ENCODE peak calls at places on chromosomes 1 and 21, in six cellular contexts. F is small intestine; A is Karpas-422; J is HCT116; X is naive thymus-derived CD4-positive, alpha-beta T cell; T is adrenal gland. E is an unnamed sample.

GRCh38 chr1:4653796-4654715 is at the start of gene AJAP1:
- DNase-seq in F (no peak), A (no peak), J (no peak), X (no peak), T (no peak), E (no peak)

GRCh38 chr1:167659440-167659839 is 29.4 kb downstream of the RCSD1 start:
- DNase-seq in F (no peak), A (no peak), J (no peak), X (no peak), T (no peak), E (no peak)

GRCh38 chr1:113949007-113949406 is 19.9 kb downstream of the HIPK1 start:
- DNase-seq in F (no peak), A (peak; percentile 46), J (no peak), X (peak; percentile 33), T (no peak), E (no peak)

GRCh38 chr21:44800103-44800502 is 1.5 kb downstream of the UBE2G2 start:
- DNase-seq in F (peak; percentile 51), A (no peak), J (no peak), X (no peak), T (no peak), E (no peak)

GRCh38 chr1:226816585-226816984 is 53.8 kb upstream of the PSEN2 start:
- DNase-seq in F (no peak), A (no peak), J (peak; percentile 71), X (no peak), T (no peak), E (no peak)

GRCh38 chr1:241770115-241770514 is 77.9 kb upstream of the EXO1 start:
- DNase-seq in F (no peak), A (no peak), J (no peak), X (no peak), T (no peak), E (no peak)

GRCh38 chr1:3068400-3069361 is at the start of gene PRDM16:
- DNase-seq in F (peak; percentile 76), A (no peak), J (peak; percentile 50), X (no peak), T (no peak), E (no peak)

GRCh38 chr1:184569106-184569505 is 182.3 kb downstream of the C1orf21 start:
- DNase-seq in F (peak; percentile 53), A (no peak), J (no peak), X (no peak), T (no peak), E (no peak)

GRCh38 chr1:64396817-64397216 is 73.1 kb upstream of the CACHD1 start:
- DNase-seq in F (peak; percentile 14), A (peak; percentile 55), J (peak; percentile 26), X (peak; percentile 4), T (no peak), E (no peak)

GRCh38 chr1:229563701-229564100 is 5.2 kb upstream of the ABCB10 start:
- DNase-seq in F (no peak), A (no peak), J (no peak), X (no peak), T (no peak), E (no peak)

GRCh38 chr1:30192969-30193630 is 530.3 kb downstream of the MATN1 start:
- DNase-seq in F (no peak), A (peak; percentile 14), J (no peak), X (no peak), T (no peak), E (no peak)

GRCh38 chr1:113615425-113615824 is 143.9 kb downstream of the PHTF1 start:
- DNase-seq in F (no peak), A (no peak), J (no peak), X (no peak), T (no peak), E (no peak)

GRCh38 chr1:59569198-59569597 is 245.6 kb upstream of the HOOK1 start:
- DNase-seq in F (no peak), A (no peak), J (no peak), X (no peak), T (no peak), E (no peak)

GRCh38 chr1:151210830-151211229 is 12.5 kb downstream of the PIP5K1A start:
- DNase-seq in F (no peak), A (no peak), J (no peak), X (no peak), T (no peak), E (no peak)

GRCh38 chr1:109894823-109895719 is 15.6 kb upstream of the CSF1 start:
- DNase-seq in F (no peak), A (no peak), J (no peak), X (no peak), T (no peak), E (no peak)

GRCh38 chr1:99122039-99122438 is 117.4 kb upstream of the PLPPR5 start:
- DNase-seq in F (no peak), A (no peak), J (no peak), X (no peak), T (no peak), E (no peak)

GRCh38 chr1:160521554-160521953 is 1.5 kb downstream of the SLAMF6 start:
- DNase-seq in F (no peak), A (peak; percentile 72), J (no peak), X (no peak), T (no peak), E (no peak)

GRCh38 chr1:224958490-224958889 is 29.0 kb downstream of the DNAH14 start:
- DNase-seq in F (no peak), A (no peak), J (no peak), X (no peak), T (no peak), E (no peak)

GRCh38 chr1:42756956-42757891 is 9.6 kb downstream of the P3H1 start:
- DNase-seq in F (peak; percentile 65), A (peak; percentile 79), J (peak; percentile 55), X (peak; percentile 23), T (no peak), E (no peak)

GRCh38 chr1:245448858-245449534 is 294.2 kb downstream of the KIF26B start:
- DNase-seq in F (no peak), A (no peak), J (no peak), X (no peak), T (no peak), E (no peak)

GRCh38 chr1:161117681-161118581 is at the start of the genes NIT1 and PFDN2:
- DNase-seq in F (peak; percentile 85), A (peak; percentile 95), J (peak; percentile 77), X (peak; percentile 83), T (peak; percentile 85), E (peak; percentile 89)

GRCh38 chr21:42732033-42732410 is 78.6 kb downstream of the PDE9A start:
- DNase-seq in F (no peak), A (no peak), J (no peak), X (no peak), T (no peak), E (no peak)

GRCh38 chr21:37405629-37406028 is 39.1 kb downstream of the DYRK1A start:
- DNase-seq in F (no peak), A (peak; percentile 61), J (no peak), X (no peak), T (no peak), E (no peak)

GRCh38 chr1:9261496-9261895 is 26.9 kb downstream of the H6PD start:
- DNase-seq in F (no peak), A (no peak), J (no peak), X (no peak), T (no peak), E (no peak)

GRCh38 chr1:53135735-53136114 is 6.7 kb downstream of the SLC1A7 start:
- DNase-seq in F (peak; percentile 70), A (no peak), J (no peak), X (peak; percentile 2), T (no peak), E (peak; percentile 42)

GRCh38 chr1:145985129-145985501 is 11.3 kb downstream of the TXNIP start:
- DNase-seq in F (peak; percentile 16), A (no peak), J (no peak), X (no peak), T (no peak), E (no peak)
- H3K4me1 ChIP-seq in F (peaks cover 22% of the 10 kb centered on the region), A (peaks cover 17% of the 10 kb centered on the region), J (peaks cover 38% of the 10 kb centered on the region), X (peaks cover 50% of the 10 kb centered on the region), T (peaks cover 77% of the 10 kb centered on the region), E (peaks cover 82% of the 10 kb centered on the region)

GRCh38 chr1:153343040-153343681 is 5.5 kb downstream of the PGLYRP4 start:
- DNase-seq in F (no peak), A (no peak), J (no peak), X (no peak), T (no peak), E (no peak)

GRCh38 chr1:153346067-153346723 is 2.4 kb downstream of the PGLYRP4 start:
- DNase-seq in F (no peak), A (no peak), J (no peak), X (no peak), T (no peak), E (no peak)

GRCh38 chr1:153343811-153344717 is 4.6 kb downstream of the PGLYRP4 start:
- DNase-seq in F (no peak), A (no peak), J (no peak), X (no peak), T (no peak), E (no peak)

GRCh38 chr1:153344718-153345025 is 4.0 kb downstream of the PGLYRP4 start:
- DNase-seq in F (peak; percentile 25), A (no peak), J (no peak), X (no peak), T (no peak), E (no peak)

DNA sequence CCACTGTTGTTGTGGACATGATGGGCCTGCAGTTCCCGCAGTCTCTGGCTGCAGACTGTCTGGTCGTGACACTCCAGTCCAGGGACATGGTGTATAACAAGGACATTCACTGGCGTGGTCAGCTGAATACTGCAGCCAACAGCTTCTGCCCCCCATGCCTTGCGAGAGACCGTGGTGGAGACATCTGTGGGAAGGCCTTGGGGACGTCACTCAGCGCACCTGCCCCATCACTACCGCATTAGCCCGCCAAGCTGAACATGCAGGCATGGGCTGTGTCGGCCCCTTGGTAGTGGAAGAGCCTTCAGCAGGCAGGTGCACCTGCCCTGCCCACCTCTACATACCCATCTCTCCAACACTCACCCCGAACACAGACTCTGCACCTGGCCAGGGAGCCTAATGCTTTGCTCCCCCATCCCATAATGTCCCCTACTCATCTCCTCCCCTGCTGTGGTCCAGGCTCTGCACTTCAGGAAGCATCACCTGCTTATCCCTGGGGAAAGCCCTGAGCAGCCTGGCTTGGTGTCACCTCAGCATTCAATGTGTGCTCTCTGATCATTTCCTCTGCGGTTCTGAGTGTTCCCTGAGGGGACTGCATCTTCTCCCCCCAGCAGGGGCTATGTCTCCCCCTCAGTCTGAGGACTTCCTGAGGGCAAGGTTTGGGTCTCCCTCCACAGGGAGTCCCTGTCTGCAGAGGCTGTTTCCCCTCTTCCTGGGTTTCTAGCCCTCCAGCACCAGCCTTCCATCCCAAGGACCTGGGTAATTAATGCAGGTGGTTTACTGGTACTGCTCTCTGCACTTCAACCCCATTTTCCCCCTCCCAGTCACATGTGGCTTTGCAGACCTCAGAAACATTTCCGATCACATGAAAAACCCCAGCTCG is 3.2 kb downstream of the PGLYRP4 start:
- DNase-seq in F (no peak), A (no peak), J (no peak), X (no peak), T (no peak), E (no peak)
- H3K4me3 ChIP-seq in F (no peak overlapping the region), A (no peak overlapping the region), J (no peak overlapping the region), X (no peak overlapping the region), T (no peak overlapping the region), E (no peak overlapping the region)

GRCh38 chr1:116320846-116321245 is 52.2 kb upstream of the ATP1A1 start:
- DNase-seq in F (peak; percentile 52), A (no peak), J (no peak), X (no peak), T (no peak), E (no peak)
- H3K4me1 ChIP-seq in F (peaks cover 7% of the 10 kb centered on the region), A (peaks cover 42% of the 10 kb centered on the region), J (no peaks in the 10 kb centered on the region), X (peaks cover 26% of the 10 kb centered on the region), T (no peaks in the 10 kb centered on the region), E (peaks cover 61% of the 10 kb centered on the region)

GRCh38 chr21:16424331-16424749 is 694.6 kb downstream of the USP25 start:
- DNase-seq in F (no peak), A (no peak), J (no peak), X (no peak), T (no peak), E (no peak)
- H3K4me3 ChIP-seq in F (no peak overlapping the region), A (no peak overlapping the region), J (no peak overlapping the region), X (no peak overlapping the region), T (no peak overlapping the region), E (no peak overlapping the region)